ENCODE peak calls at places on chromosomes 2 and 18, in seven cellular contexts. N is SK-MEL-5; Z is GM04504; P is stimulated activated CD8-positive, alpha-beta memory T cell treated with anti-CD3 and anti-CD28 coated beads, Interleukin-7, amount 100 ng/mL, for 4 hours; E is pancreas; V is glutamatergic neuron; B is mammary epithelial cell. Y is an unnamed sample.

GRCh38 chr2:150351922-150352321 is 135.5 kb downstream of the RND3 start:
- DNase-seq in P (no peak), E (no peak), N (no peak), Z (no peak), B (no peak), V (no peak), Y (no peak)

GRCh38 chr18:76936877-76937276 is 114.5 kb downstream of the ZNF236 start:
- DNase-seq in P (no peak), Z (no peak), V (no peak), N (no peak), B (no peak), E (no peak), Y (no peak)

GRCh38 chr2:200350796-200351195 is 44.3 kb downstream of the SPATS2L start:
- DNase-seq in N (no peak), Z (no peak), E (no peak), B (peak; percentile 47), V (no peak), P (no peak), Y (peak; percentile 24)

GRCh38 chr2:139293992-139294548 is 513.9 kb upstream of the NXPH2 start:
- DNase-seq in N (no peak), E (no peak), B (no peak), V (no peak), P (no peak), Z (no peak), Y (no peak)

GRCh38 chr2:33395660-33396249 is 80.7 kb upstream of the RASGRP3 start:
- DNase-seq in V (peak; percentile 73), E (no peak), Z (no peak), B (peak; percentile 40), P (peak; percentile 8), N (peak; percentile 86), Y (peak; percentile 48)

GRCh38 chr2:222569826-222570225 is 86.1 kb downstream of the FARSB start:
- DNase-seq in Z (peak; percentile 63), E (no peak), B (no peak), P (no peak), V (no peak), N (no peak), Y (no peak)

GRCh38 chr2:112989611-112990010 is 11.8 kb downstream of the IL36G start:
- DNase-seq in P (no peak), V (no peak), E (no peak), N (no peak), B (no peak), Z (no peak), Y (no peak)

GRCh38 chr18:42654561-42654960 is 460.9 kb downstream of the RIT2 start:
- DNase-seq in E (no peak), Z (no peak), P (no peak), V (no peak), N (peak; percentile 1), B (peak; percentile 4), Y (no peak)

Y was measured in fibroblast of the conjunctiva.